ENCODE peak calls at places on chromosomes 6 and 20, in six cellular contexts. F is AG09319, S is coronary artery, R is uterus, X is tibial artery, Q is HCT116. G is an unnamed sample.

GRCh38 chr6:20948531-20948930 is 414.3 kb downstream of the CDKAL1 start:
- DNase-seq in F (no peak), S (no peak), R (no peak), X (no peak), Q (no peak), G (no peak)

GRCh38 chr6:46039646-46040045 is 24.0 kb upstream of the CLIC5 start:
- DNase-seq in F (no peak), S (no peak), R (no peak), X (no peak), Q (no peak), G (no peak)

GRCh38 chr20:2734899-2735298 is 42.3 kb downstream of the EBF4 start:
- DNase-seq in F (no peak), S (no peak), R (no peak), X (no peak), Q (no peak), G (no peak)

GRCh38 chr6:68615965-68616364 is 19.1 kb upstream of the ADGRB3 start:
- DNase-seq in F (no peak), S (no peak), R (no peak), X (no peak), Q (no peak), G (no peak)

GRCh38 chr20:57581202-57582028 is 20.5 kb downstream of the PCK1 start:
- DNase-seq in F (no peak), S (no peak), R (no peak), X (peak), Q (no peak), G (peak)

GRCh38 chr20:10790013-10790412 is 116.2 kb upstream of the JAG1 start:
- DNase-seq in F (no peak), S (no peak), R (no peak), X (no peak), Q (no peak), G (no peak)

GRCh38 chr6:22756365-22756764 is 187.0 kb downstream of the HDGFL1 start:
- DNase-seq in F (no peak), S (no peak), R (no peak), X (no peak), Q (no peak), G (no peak)

GRCh38 chr20:2449386-2449785 is 21.2 kb downstream of the SNRPB start:
- DNase-seq in F (no peak), S (no peak), R (no peak), X (no peak), Q (no peak), G (no peak)

GRCh38 chr6:107690864-107691661 is 133.1 kb downstream of the SCML4 start:
- DNase-seq in F (peak), S (no peak), R (peak), X (no peak), Q (no peak), G (no peak)

DNA sequence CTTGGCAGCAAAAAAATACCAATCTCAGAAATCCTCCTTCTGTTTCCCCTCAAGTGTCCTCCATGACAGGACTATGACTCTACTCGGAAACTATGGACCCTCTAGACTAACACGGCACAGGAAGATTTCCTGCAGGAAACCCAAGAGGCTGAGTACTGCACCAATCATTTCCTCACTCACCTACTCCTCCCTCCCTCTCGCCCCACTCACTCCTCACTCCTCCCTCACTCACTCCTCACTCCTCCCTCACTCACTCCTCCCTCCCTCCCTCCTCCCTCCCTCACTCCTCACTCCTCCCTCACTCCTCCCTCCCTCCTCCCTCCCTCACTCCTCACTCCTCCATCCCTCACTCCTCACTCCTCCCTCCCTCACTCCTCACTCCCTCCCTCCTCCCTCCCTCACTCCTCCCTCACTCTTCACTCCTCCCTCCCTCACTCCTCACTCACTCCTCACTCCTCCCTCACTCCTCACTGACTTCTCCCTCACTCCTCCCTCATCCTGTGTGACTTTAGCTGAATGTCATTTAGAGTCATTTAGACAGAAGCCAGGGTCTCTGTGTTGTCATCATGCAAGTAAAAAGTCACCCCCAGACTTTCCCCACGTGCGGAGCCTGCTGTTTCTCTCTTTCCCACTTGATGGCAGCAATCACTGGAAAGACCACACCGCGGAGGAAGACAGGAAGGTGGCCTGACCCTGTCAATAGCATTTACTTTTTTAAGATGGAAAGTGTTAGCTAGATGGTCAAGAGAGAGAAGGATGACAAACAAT is 226.8 kb upstream of the PDE10A start:
- DNase-seq in F (no peak), S (no peak), R (no peak), X (no peak), Q (peak), G (no peak)
- TF ChIP-seq CTCF in F (peak), S (no peak), R (peak), X (peak), Q (peak), G (peak)

GRCh38 chr6:129895692-129896091 is 34.6 kb upstream of the TMEM244 start:
- DNase-seq in F (no peak), S (no peak), R (no peak), X (no peak), Q (no peak), G (no peak)

GRCh38 chr6:129894904-129895303 is 33.8 kb upstream of the TMEM244 start:
- DNase-seq in F (no peak), S (no peak), R (no peak), X (no peak), Q (no peak), G (no peak)

GRCh38 chr6:129890701-129891100 is 29.6 kb upstream of the TMEM244 start:
- DNase-seq in F (no peak), S (no peak), R (no peak), X (no peak), Q (no peak), G (no peak)

GRCh38 chr6:129890164-129890563 is 29.0 kb upstream of the TMEM244 start:
- DNase-seq in F (no peak), S (no peak), R (no peak), X (no peak), Q (no peak), G (no peak)

DNA sequence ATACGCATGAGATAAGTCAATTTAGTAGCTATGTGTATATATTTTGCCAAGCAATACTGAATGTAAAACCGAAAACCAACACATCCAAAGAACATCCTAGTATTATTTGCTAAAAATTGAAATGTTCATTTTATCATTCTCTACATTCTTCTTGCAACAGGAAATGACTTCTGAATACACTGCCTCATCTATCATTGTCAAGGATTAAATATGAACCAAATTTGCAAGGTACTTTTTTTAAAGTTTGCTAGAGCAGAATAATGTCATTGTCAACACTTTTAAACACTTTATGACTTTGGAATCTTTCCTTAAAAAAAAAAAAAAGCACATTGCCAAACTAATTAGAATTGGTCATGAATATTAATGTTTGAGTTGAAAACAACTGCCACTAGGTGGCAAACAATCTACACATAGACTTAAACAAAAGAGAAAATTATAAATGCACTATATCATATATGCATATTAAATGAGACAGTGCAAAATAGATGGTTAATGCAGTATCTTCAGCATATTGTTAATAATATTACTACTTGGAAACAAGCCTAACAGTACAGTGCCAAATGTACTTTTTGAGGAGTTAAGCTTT is 32.5 kb upstream of the TMEM244 start:
- DNase-seq in F (no peak), S (no peak), R (no peak), X (no peak), Q (no peak), G (no peak)
- TF ChIP-seq CTCF in F (peak), S (no peak), R (no peak), X (no peak), Q (peak), G (peak)

DNA sequence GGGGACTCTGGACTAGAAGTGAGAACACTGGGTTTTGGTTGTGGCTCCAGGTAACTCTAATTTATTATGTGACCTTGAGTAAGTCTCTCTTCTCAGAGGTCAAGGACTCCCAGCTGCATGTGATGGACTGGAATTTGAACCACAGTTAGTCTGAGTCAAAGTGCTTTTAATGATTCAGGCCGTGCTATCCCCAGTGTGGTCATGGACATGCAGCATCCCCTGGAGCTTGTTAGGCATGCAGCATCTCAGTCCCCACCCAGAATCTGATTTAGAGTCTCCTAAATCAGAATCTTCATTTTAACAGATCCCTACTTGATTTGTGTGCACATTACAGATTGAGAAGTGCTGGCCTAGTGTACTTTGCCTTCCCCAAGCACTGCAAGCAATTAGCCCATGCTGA is 74.2 kb downstream of the TOX2 start:
- DNase-seq in F (no peak), S (no peak), R (no peak), X (no peak), Q (no peak), G (no peak)
- TF ChIP-seq CTCF in F (peak), S (no peak), R (no peak), X (no peak), Q (no peak), G (no peak)

DNA sequence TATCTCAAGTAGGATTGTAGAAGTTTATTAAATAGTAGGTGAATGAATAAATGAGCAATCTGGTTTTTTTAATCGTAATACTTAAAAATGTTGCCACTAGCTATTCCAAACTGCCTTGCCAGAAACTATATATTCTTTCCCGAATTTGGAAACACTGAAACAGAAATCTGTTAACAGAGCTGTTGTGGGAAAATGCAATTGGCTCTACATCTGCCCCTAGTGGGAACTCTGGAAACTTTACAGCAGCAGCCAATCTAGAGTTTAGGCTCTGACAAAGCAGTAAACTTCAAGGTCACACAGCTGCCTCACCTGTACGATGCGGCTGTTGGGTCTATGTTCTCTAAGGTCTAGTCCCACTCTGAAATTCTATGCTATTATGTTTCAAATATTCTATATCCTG is 41.7 kb downstream of the SYNE1 start:
- DNase-seq in F (no peak), S (no peak), R (no peak), X (no peak), Q (no peak), G (no peak)
- TF ChIP-seq CTCF in F (peak), S (no peak), R (no peak), X (no peak), Q (peak), G (peak)